ENCODE peak calls at places on chromosomes 3 and 15, in five cellular contexts. I is CD4-positive, alpha-beta T cell; L is stimulated activated CD4-positive, alpha-beta T cell treated with anti-CD3 and anti-CD28 coated beads, Interleukin-4, amount 100 ng/mL, for 48 hours; H is HepG2; B is activated CD4-positive, alpha-beta T cell treated with anti-CD3 and anti-CD28 coated beads, Interleukin-2, amount 50 U/mL, for 24 hours. D is an unnamed sample.

GRCh38 chr3:39102504-39103323 is 4.7 kb downstream of the GORASP1 start:
- DNase-seq in I (no peak), L (no peak), H (no peak), B (no peak), D (no peak)

GRCh38 chr15:74251187-74251811 is 15.2 kb downstream of the CCDC33 start:
- DNase-seq in I (no peak), L (no peak), H (no peak), B (no peak), D (no peak)

GRCh38 chr15:84783493-84784251 is 33.5 kb upstream of the ALPK3 start:
- DNase-seq in I (no peak), L (no peak), H (no peak), B (no peak), D (no peak)

GRCh38 chr3:190289989-190290388 is 32.3 kb downstream of the CLDN1 start:
- DNase-seq in I (no peak), L (no peak), H (no peak), B (no peak), D (no peak)

GRCh38 chr3:140530603-140531002 is 147.3 kb upstream of the TRIM42 start:
- DNase-seq in I (no peak), L (no peak), H (no peak), B (no peak), D (no peak)

GRCh38 chr3:64437126-64437525 is 211.9 kb upstream of the PRICKLE2 start:
- DNase-seq in I (no peak), L (no peak), H (no peak), B (no peak), D (no peak)

GRCh38 chr3:55873523-55874254 is 386.6 kb upstream of the WNT5A start:
- DNase-seq in I (no peak), L (no peak), H (peak), B (no peak), D (no peak)

GRCh38 chr3:126114406-126115386 is 30.8 kb upstream of the SLC41A3 start:
- DNase-seq in I (no peak), L (no peak), H (no peak), B (no peak), D (no peak)

GRCh38 chr3:69566256-69566655 is 173.0 kb upstream of the MITF start:
- DNase-seq in I (no peak), L (no peak), H (no peak), B (no peak), D (no peak)

GRCh38 chr3:54928056-54928770 is at the start of gene LRTM1:
- DNase-seq in I (no peak), L (no peak), H (no peak), B (no peak), D (peak)

GRCh38 chr3:158770254-158771017 is 31.4 kb upstream of the MFSD1 start:
- DNase-seq in I (no peak), L (no peak), H (no peak), B (no peak), D (no peak)

GRCh38 chr3:177377166-177377565 is 179.9 kb upstream of the TBL1XR1 start:
- DNase-seq in I (no peak), L (no peak), H (no peak), B (no peak), D (no peak)

GRCh38 chr3:149813367-149814281 is 609 bp downstream of the RNF13 start:
- DNase-seq in I (no peak), L (no peak), H (peak), B (no peak), D (no peak)

GRCh38 chr3:45198264-45199260 is 27.5 kb downstream of the TMEM158 start:
- DNase-seq in I (no peak), L (no peak), H (no peak), B (no peak), D (no peak)

GRCh38 chr3:52682016-52682415 is 3.7 kb downstream of the PBRM1 start:
- DNase-seq in I (no peak), L (no peak), H (peak), B (no peak), D (no peak)

GRCh38 chr15:101657968-101658784 is 6.0 kb upstream of the TM2D3 start:
- DNase-seq in I (no peak), L (no peak), H (no peak), B (no peak), D (no peak)

GRCh38 chr3:126270145-126270811 is 86.9 kb downstream of the KLF15 start:
- DNase-seq in I (no peak), L (no peak), H (no peak), B (no peak), D (no peak)

GRCh38 chr3:120364821-120365220 is 15.7 kb upstream of the LRRC58 start:
- DNase-seq in I (no peak), L (no peak), H (no peak), B (no peak), D (no peak)

GRCh38 chr3:157088506-157089454 is 71.2 kb downstream of the CCNL1 start:
- DNase-seq in I (peak), L (peak), H (peak), B (peak), D (peak)

GRCh38 chr3:170196833-170197232 is 15.3 kb upstream of the PHC3 start:
- DNase-seq in I (no peak), L (no peak), H (peak), B (no peak), D (no peak)

GRCh38 chr15:99613887-99614642 is 48.3 kb downstream of the MEF2A start:
- DNase-seq in I (no peak), L (no peak), H (peak), B (no peak), D (no peak)

GRCh38 chr15:84725001-84725491 is 9.1 kb upstream of the SEC11A start:
- DNase-seq in I (no peak), L (no peak), H (no peak), B (no peak), D (no peak)

GRCh38 chr3:158261371-158261991 is 151.6 kb downstream of the RSRC1 start:
- DNase-seq in I (no peak), L (no peak), H (no peak), B (no peak), D (no peak)

GRCh38 chr3:141055136-141055535 is 4.0 kb downstream of the SPSB4 start:
- DNase-seq in I (no peak), L (no peak), H (no peak), B (no peak), D (no peak)

GRCh38 chr3:171187706-171188290 is 161.3 kb upstream of the SLC2A2 start:
- DNase-seq in I (no peak), L (no peak), H (peak), B (no peak), D (peak)

GRCh38 chr3:172606021-172606420 is 82.8 kb upstream of the TNFSF10 start:
- DNase-seq in I (no peak), L (no peak), H (no peak), B (no peak), D (no peak)

GRCh38 chr15:25787855-25788521 is 75.1 kb downstream of the ATP10A start:
- DNase-seq in I (no peak), L (no peak), H (peak), B (no peak), D (no peak)

GRCh38 chr15:70096215-70096974 is 1.3 kb downstream of the TLE3 start:
- DNase-seq in I (peak), L (peak), H (no peak), B (peak), D (peak)

GRCh38 chr3:138600341-138600740 is 6.3 kb upstream of the CEP70 start:
- DNase-seq in I (no peak), L (no peak), H (no peak), B (no peak), D (no peak)

GRCh38 chr3:171183042-171183441 is 156.5 kb upstream of the SLC2A2 start:
- DNase-seq in I (no peak), L (no peak), H (peak), B (no peak), D (no peak)

GRCh38 chr3:56339671-56340070 is 128.6 kb downstream of the ERC2 start:
- DNase-seq in I (no peak), L (no peak), H (no peak), B (no peak), D (no peak)

GRCh38 chr15:58043192-58043903 is 22.2 kb downstream of the ALDH1A2 start:
- DNase-seq in I (no peak), L (peak), H (peak), B (peak), D (no peak)

GRCh38 chr15:60627544-60627943 is 148.6 kb upstream of the ICE2 start:
- DNase-seq in I (no peak), L (no peak), H (no peak), B (no peak), D (no peak)

D was measured in retina.